ENCODE peak calls at places on chromosome 14, in six cellular contexts. I is body of pancreas, N is retinal pigment epithelial cell, A is left ventricle myocardium inferior, B is fibroblast of lung, S is fibroblast of mammary gland. Q is an unnamed sample.

GRCh38 chr14:69475194-69475818 is 9.2 kb upstream of the PLEKHD1 start:
- DNase-seq in N (peak; percentile 4), B (peak; percentile 15), I (no peak), A (no peak), S (peak; percentile 24), Q (no peak)

GRCh38 chr14:78412475-78412874 is 242.3 kb downstream of the NRXN3 start:
- DNase-seq in I (no peak), B (no peak), S (no peak), N (no peak), A (no peak), Q (no peak)

GRCh38 chr14:64220466-64220865 is 73.7 kb downstream of the ESR2 start:
- DNase-seq in A (peak; percentile 76), B (no peak), S (peak; percentile 16), N (no peak), I (peak; percentile 42), Q (no peak)

GRCh38 chr14:102452302-102452701 is 57.3 kb downstream of the ANKRD9 start:
- DNase-seq in N (no peak), S (no peak), I (no peak), A (no peak), B (no peak), Q (no peak)

GRCh38 chr14:72644038-72644437 is 249.9 kb downstream of the DPF3 start:
- DNase-seq in N (no peak), S (no peak), A (no peak), I (no peak), B (no peak), Q (no peak)

GRCh38 chr14:90728951-90729350 is 87.3 kb downstream of the TTC7B start:
- DNase-seq in N (no peak), S (no peak), I (no peak), B (no peak), A (no peak), Q (no peak)

GRCh38 chr14:22088614-22089359 is 415.2 kb upstream of the OR4E1 start:
- DNase-seq in B (peak; percentile 51), N (peak; percentile 14), S (peak; percentile 48), A (no peak), I (no peak), Q (no peak)

GRCh38 chr14:96126339-96126770 is 78.3 kb upstream of the BDKRB2 start:
- DNase-seq in B (no peak), S (no peak), A (no peak), N (no peak), I (no peak), Q (no peak)

GRCh38 chr14:100106260-100106659 is 41.0 kb downstream of the EVL start:
- DNase-seq in S (no peak), A (no peak), B (no peak), N (no peak), I (no peak), Q (no peak)

GRCh38 chr14:60327447-60328331 is 78.7 kb downstream of the PPM1A start:
- DNase-seq in A (peak; percentile 19), N (no peak), S (peak; percentile 41), I (peak; percentile 75), B (peak; percentile 30), Q (no peak)

DNA sequence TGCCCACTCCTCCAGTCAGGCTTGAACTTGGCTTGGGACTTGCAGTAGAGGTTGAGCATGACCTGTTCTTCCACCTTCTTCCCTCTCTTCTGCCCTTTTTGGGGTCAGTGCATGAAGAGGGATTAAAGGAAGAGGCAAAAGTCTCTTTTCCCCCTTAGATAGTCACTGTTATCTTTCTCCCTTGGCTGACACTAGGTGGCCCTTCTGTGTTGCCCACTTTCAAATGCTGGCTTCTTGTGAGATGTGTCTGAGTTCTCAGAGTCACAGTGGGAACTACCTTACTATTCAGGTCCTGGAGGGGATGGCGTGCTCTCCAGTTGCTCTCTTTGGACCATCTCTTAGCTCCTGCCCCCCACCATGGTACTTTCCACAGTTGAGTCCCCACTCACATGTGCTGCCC is 73.6 kb downstream of the GPR65 start:
- DNase-seq in I (no peak), A (no peak), N (no peak), B (no peak), S (no peak), Q (no peak)
- TF ChIP-seq CTCF in I (no peak), A (no peak), N (no peak), B (no peak), S (no peak), Q (no peak)

GRCh38 chr14:88005978-88006851 is 1.3 kb downstream of the GPR65 start:
- DNase-seq in B (no peak), A (no peak), I (peak; percentile 65), N (no peak), S (peak; percentile 13), Q (no peak)
- H3K4me3 ChIP-seq in B (no peak overlapping the region), A (no peak overlapping the region), I (no peak overlapping the region), N (no peak overlapping the region), S (no peak overlapping the region), Q (no peak overlapping the region)

GRCh38 chr14:59020382-59020781 is 168.1 kb upstream of the DAAM1 start:
- DNase-seq in S (peak; percentile 49), N (peak; percentile 4), I (peak; percentile 21), A (no peak), B (peak; percentile 51), Q (no peak)
- TF ChIP-seq CTCF in S (peak; percentile 61), N (peak; percentile 71), I (peak; percentile 27), A (peak; percentile 52), B (peak; percentile 63), Q (peak; percentile 63)

DNA sequence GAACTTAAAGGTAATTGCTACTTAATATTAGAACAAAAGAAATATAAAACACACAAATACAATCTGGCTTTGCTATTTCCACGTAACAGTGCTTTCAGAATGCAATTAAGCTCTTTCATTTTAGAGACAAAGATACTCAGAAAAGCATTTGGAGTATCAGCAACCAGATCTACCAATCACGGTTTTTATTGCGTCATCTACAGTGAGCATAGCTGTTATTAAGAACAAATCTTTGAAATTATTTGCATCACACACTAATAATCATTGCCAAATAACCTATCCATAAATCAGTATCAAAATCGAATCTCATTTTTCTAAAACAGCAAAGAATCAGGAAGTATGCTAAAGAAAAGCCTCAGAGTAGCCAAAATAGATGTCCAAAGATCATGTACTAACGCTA is 26.9 kb upstream of the GARIN2 start:
- DNase-seq in S (no peak), N (no peak), I (no peak), A (no peak), B (no peak), Q (no peak)
- H3K4me3 ChIP-seq in S (no peak overlapping the region), N (no peak overlapping the region), I (no peak overlapping the region), A (no peak overlapping the region), B (no peak overlapping the region), Q (no peak overlapping the region)